ENCODE peak calls at places on chromosomes 3 and 15, in seven cellular contexts. V, X, Y, G, Q, Z and P are unnamed samples.

GRCh38 chr15:78415284-78415683 is 22.7 kb upstream of the IREB2 start:
- DNase-seq in V (no peak), X (no peak), Y (no peak), G (no peak), Q (no peak), Z (peak), P (no peak)

GRCh38 chr3:119588112-119588511 is 8.8 kb downstream of the ADPRH start:
- DNase-seq in V (no peak), X (no peak), Y (peak), G (no peak), Q (no peak), Z (no peak), P (no peak)

GRCh38 chr3:23600178-23600577 is 205.6 kb upstream of the UBE2E1 start:
- DNase-seq in V (no peak), X (no peak), Y (no peak), G (no peak), Q (no peak), Z (peak), P (peak)

GRCh38 chr3:177824190-177824786 is 627.0 kb upstream of the TBL1XR1 start:
- DNase-seq in V (no peak), X (no peak), Y (peak), G (no peak), Q (no peak), Z (no peak), P (no peak)

GRCh38 chr15:27796405-27797085 is 302.6 kb downstream of the OCA2 start:
- DNase-seq in V (no peak), X (no peak), Y (no peak), G (no peak), Q (no peak), Z (no peak), P (no peak)

GRCh38 chr3:77906102-77906709 is 866.3 kb downstream of the ROBO2 start:
- DNase-seq in V (no peak), X (no peak), Y (no peak), G (no peak), Q (no peak), Z (peak), P (peak)

GRCh38 chr3:70612920-70613319 is 300.5 kb upstream of the MDFIC2 start:
- DNase-seq in V (no peak), X (no peak), Y (no peak), G (no peak), Q (no peak), Z (no peak), P (no peak)

GRCh38 chr3:137762674-137763593 is 1.2 kb upstream of the SOX14 start:
- DNase-seq in V (no peak), X (no peak), Y (no peak), G (no peak), Q (no peak), Z (no peak), P (no peak)

GRCh38 chr15:95290376-95290973 is 1040.0 kb upstream of the NR2F2 start:
- DNase-seq in V (no peak), X (no peak), Y (no peak), G (no peak), Q (no peak), Z (peak), P (no peak)

GRCh38 chr15:61584410-61584809 is 355.3 kb upstream of the RORA start:
- DNase-seq in V (no peak), X (no peak), Y (no peak), G (no peak), Q (no peak), Z (no peak), P (no peak)

GRCh38 chr3:126621171-126621570 is 33.8 kb downstream of the TXNRD3 start:
- DNase-seq in V (no peak), X (no peak), Y (no peak), G (no peak), Q (no peak), Z (no peak), P (peak)

GRCh38 chr3:150610785-150611184 is 7.7 kb downstream of the SELENOT start:
- DNase-seq in V (no peak), X (no peak), Y (no peak), G (no peak), Q (no peak), Z (no peak), P (no peak)

GRCh38 chr3:38723569-38724391 is 74.3 kb upstream of the SCN5A start:
- DNase-seq in V (no peak), X (no peak), Y (no peak), G (no peak), Q (no peak), Z (no peak), P (no peak)

GRCh38 chr3:9686050-9686384 is 17.6 kb upstream of the CPNE9 start:
- DNase-seq in V (no peak), X (no peak), Y (no peak), G (peak), Q (no peak), Z (no peak), P (no peak)

GRCh38 chr15:99578809-99579208 is 13.0 kb downstream of the MEF2A start:
- DNase-seq in V (no peak), X (no peak), Y (no peak), G (no peak), Q (no peak), Z (no peak), P (no peak)

GRCh38 chr3:66393486-66394260 is 107.1 kb downstream of the LRIG1 start:
- DNase-seq in V (peak), X (no peak), Y (no peak), G (peak), Q (peak), Z (peak), P (peak)

GRCh38 chr3:127984241-127984975 is 67.8 kb upstream of the SEC61A1 start:
- DNase-seq in V (no peak), X (no peak), Y (peak), G (no peak), Q (no peak), Z (no peak), P (no peak)
- H3K4me3 ChIP-seq in V (no peak), X (no peak), Y (no peak), G (no peak), Q (no peak), Z (no peak), P (no peak)

GRCh38 chr3:41848745-41849574 is 112.9 kb downstream of the ULK4 start:
- DNase-seq in V (no peak), X (no peak), Y (no peak), G (no peak), Q (no peak), Z (no peak), P (no peak)

GRCh38 chr3:41853495-41853894 is 108.4 kb downstream of the ULK4 start:
- DNase-seq in V (no peak), X (no peak), Y (no peak), G (no peak), Q (no peak), Z (no peak), P (no peak)

GRCh38 chr3:41846850-41847249 is 115.1 kb downstream of the ULK4 start:
- DNase-seq in V (no peak), X (no peak), Y (no peak), G (no peak), Q (no peak), Z (no peak), P (no peak)

DNA sequence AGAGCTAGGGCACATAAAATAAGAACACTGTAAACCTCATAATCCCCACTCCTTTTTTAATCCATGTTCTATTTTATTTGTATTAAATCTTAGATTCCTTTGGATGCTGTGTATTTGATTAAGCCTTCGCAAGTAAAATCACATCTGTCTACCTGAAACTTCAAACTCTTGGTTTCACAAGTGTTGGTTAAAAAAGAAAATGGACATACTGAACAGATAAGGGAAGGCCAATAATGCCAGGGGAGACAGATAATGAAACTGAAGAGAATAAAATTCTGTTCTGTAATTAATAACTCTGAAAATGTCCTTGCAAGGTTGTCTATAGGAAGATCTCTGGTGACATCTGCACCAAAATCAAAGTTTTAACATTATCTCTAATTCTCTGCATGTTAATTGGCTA is 114.2 kb downstream of the ULK4 start:
- DNase-seq in V (no peak), X (no peak), Y (no peak), G (no peak), Q (no peak), Z (no peak), P (no peak)
- H3K4me3 ChIP-seq in V (no peak), X (no peak), Y (no peak), G (no peak), Q (no peak), Z (no peak), P (no peak)

DNA sequence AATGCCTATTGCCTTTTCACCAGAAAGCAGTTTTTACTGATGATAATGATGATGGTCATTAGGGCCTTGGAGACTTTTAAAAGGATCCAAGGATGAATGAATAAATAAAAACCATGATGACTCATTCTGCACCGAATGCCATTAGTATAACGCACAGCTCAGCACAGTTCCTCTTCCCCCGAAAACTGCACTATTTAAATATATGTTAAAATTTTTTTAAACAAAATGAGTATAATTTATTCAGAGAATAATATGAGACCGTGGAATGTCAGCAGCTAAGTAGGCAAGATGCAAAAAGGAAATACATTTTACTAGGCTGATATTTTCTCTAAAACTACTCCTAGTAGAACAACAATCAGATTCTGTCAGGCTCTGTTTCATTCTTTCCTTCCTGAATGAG is 83.4 kb upstream of the NANOGP8 start:
- DNase-seq in V (no peak), X (no peak), Y (no peak), G (no peak), Q (no peak), Z (peak), P (peak)
- H3K4me3 ChIP-seq in V (no peak), X (no peak), Y (no peak), G (no peak), Q (no peak), Z (no peak), P (no peak)

DNA sequence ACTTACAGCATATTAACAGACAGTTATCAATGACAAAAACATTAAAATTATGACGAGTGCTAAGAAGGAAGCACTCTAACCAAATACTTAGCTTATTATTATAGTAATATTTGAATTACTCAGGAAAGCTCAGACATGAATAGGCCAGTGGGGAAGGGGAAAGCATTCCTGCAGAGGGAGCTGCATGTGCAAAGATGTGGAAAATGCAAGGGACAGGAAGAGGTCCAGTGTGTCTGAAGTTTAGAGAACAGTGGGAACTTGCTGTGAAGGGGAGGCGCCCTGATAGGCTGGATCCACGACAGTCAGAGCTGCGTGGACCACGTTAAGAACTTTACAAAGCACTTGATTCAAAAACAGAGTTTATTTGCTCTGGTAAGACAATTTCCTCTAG is 1.2 kb upstream of the SPICE1 start:
- DNase-seq in V (no peak), X (no peak), Y (no peak), G (no peak), Q (no peak), Z (no peak), P (no peak)
- H3K4me3 ChIP-seq in V (peak), X (no peak), Y (no peak), G (peak), Q (peak), Z (no peak), P (no peak)

GRCh38 chr3:170080605-170081004 is 42.8 kb downstream of the GPR160 start:
- DNase-seq in V (no peak), X (no peak), Y (no peak), G (no peak), Q (no peak), Z (no peak), P (no peak)

GRCh38 chr3:170081079-170081741 is 43.4 kb downstream of the GPR160 start:
- DNase-seq in V (no peak), X (no peak), Y (no peak), G (no peak), Q (no peak), Z (no peak), P (no peak)

GRCh38 chr3:170089862-170090600 is 52.2 kb downstream of the GPR160 start:
- DNase-seq in V (no peak), X (no peak), Y (no peak), G (no peak), Q (no peak), Z (no peak), P (no peak)

GRCh38 chr3:170083343-170083742 is 45.5 kb downstream of the GPR160 start:
- DNase-seq in V (no peak), X (no peak), Y (no peak), G (no peak), Q (no peak), Z (no peak), P (no peak)

GRCh38 chr3:170085396-170085795 is 47.6 kb downstream of the GPR160 start:
- DNase-seq in V (no peak), X (no peak), Y (no peak), G (no peak), Q (no peak), Z (no peak), P (no peak)
- H3K4me3 ChIP-seq in V (no peak), X (no peak), Y (no peak), G (no peak), Q (no peak), Z (no peak), P (no peak)

DNA sequence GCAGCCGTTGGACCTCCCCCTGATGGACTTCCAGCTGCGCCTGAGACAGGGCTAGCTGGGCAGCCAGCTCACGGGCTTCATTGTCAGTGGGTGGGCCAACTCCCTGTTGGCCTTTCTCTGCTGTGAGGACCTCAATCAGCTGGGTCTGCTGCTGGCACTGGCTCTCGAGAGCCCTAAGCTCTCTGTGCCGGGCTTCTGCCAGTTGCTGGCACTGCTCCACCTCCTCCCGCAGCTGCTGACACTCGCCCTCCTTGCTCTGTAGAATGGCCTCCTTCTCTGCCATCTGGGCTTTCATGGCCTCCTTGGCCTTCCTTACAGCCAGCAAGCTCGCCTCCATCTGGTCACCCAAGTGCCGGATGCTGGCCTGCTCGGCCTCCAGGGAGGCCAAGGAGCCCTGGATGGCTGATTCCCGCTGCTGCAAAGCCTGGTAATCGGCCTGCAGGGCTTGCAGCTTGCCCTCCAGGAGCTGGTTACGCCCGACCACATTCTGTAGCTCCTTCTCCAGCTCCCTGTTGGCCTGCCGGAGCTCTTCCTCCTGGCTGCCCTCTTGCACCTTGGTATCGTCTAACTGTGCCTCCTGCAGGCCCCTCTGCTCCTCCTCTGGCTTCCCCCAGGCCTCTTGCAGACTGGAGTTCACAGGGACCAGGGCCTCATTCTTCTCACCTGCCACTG is 23.8 kb downstream of the CXCR6 start:
- DNase-seq in V (no peak), X (no peak), Y (no peak), G (no peak), Q (no peak), Z (no peak), P (no peak)
- H3K4me3 ChIP-seq in V (no peak), X (no peak), Y (no peak), G (no peak), Q (no peak), Z (no peak), P (no peak)

GRCh38 chr3:16868513-16868912 is 16.2 kb upstream of the PLCL2 start:
- DNase-seq in V (no peak), X (no peak), Y (no peak), G (no peak), Q (no peak), Z (no peak), P (no peak)
- H3K4me3 ChIP-seq in V (no peak), X (no peak), Y (no peak), G (no peak), Q (no peak), Z (no peak), P (no peak)

GRCh38 chr3:46892285-46893145 is 15.0 kb downstream of the PTH1R start:
- DNase-seq in V (no peak), X (peak), Y (peak), G (peak), Q (no peak), Z (peak), P (no peak)
- H3K4me3 ChIP-seq in V (no peak), X (peak), Y (peak), G (peak), Q (peak), Z (peak), P (peak)

DNA sequence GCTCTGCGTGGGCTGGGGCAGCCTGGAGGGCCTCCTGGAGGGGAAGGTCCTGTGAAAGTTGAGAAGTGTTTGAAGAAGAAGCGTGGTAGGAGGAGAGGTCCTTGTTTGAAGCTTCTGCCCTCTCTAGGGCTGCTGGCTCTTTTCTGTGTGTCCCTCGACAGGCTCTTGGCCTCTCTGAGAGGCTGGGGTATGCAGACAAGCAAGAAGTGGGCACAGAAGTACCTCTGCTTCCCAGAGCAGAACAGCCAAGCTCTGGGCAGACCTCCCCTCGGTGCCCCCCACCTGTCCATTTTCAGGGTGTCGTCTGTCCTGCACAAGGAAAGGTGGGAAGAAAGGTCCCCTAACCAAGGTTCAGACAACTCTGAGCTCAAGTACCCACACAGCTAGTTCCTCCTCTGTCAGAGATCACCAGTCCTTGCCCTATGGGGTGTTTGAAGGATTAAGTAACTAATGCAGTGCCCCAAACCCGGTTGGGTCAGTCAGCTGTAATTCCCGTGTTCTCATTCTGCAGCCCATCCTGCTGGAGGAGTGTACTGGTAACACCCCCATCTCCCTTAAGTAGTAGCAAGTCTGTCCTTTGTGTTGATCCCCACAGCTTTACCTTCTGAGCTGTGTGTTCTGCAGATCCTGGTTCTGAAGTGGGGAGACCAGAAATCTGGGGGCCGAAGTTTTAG is 6.3 kb downstream of the CSK start:
- DNase-seq in V (no peak), X (no peak), Y (no peak), G (peak), Q (no peak), Z (no peak), P (no peak)
- H3K4me3 ChIP-seq in V (peak), X (no peak), Y (no peak), G (peak), Q (peak), Z (no peak), P (no peak)